ENCODE peak calls at places on chromosome 15, in five cellular contexts. S, Q, C, U and H are unnamed samples.

GRCh38 chr15:64901914-64902313 is 9.8 kb upstream of the ANKDD1A start:
- DNase-seq in S (no peak), Q (no peak), C (no peak), U (no peak), H (no peak)

GRCh38 chr15:89139613-89140499 is 51.6 kb downstream of the ABHD2 start:
- DNase-seq in S (peak; percentile 41), Q (no peak), C (no peak), U (peak; percentile 43), H (no peak)

GRCh38 chr15:82810863-82811421 is 1.5 kb downstream of the WHAMM start:
- DNase-seq in S (no peak), Q (no peak), C (no peak), U (no peak), H (no peak)

GRCh38 chr15:95448531-95449210 is 881.8 kb upstream of the NR2F2 start:
- DNase-seq in S (no peak), Q (no peak), C (no peak), U (peak; percentile 24), H (no peak)

GRCh38 chr15:98547741-98548166 is 100.6 kb upstream of the IGF1R start:
- DNase-seq in S (peak; percentile 33), Q (peak; percentile 78), C (no peak), U (peak; percentile 6), H (no peak)

GRCh38 chr15:99931703-99932603 is 198.7 kb upstream of the LYSMD4 start:
- DNase-seq in S (no peak), Q (no peak), C (no peak), U (no peak), H (no peak)

GRCh38 chr15:80188293-80188692 is 35.5 kb downstream of the FAH start:
- DNase-seq in S (no peak), Q (no peak), C (no peak), U (no peak), H (no peak)

GRCh38 chr15:99014803-99015676 is 7.4 kb upstream of the PGPEP1L start:
- DNase-seq in S (no peak), Q (peak; percentile 80), C (peak; percentile 85), U (peak; percentile 43), H (no peak)

GRCh38 chr15:39453500-39454073 is 127.3 kb upstream of the THBS1 start:
- DNase-seq in S (no peak), Q (no peak), C (no peak), U (no peak), H (no peak)

GRCh38 chr15:34282384-34282783 is 55.2 kb downstream of the SLC12A6 start:
- DNase-seq in S (no peak), Q (no peak), C (no peak), U (no peak), H (no peak)

GRCh38 chr15:49675051-49675450 is 54.2 kb downstream of the DTWD1 start:
- DNase-seq in S (no peak), Q (no peak), C (no peak), U (peak; percentile 65), H (no peak)

DNA sequence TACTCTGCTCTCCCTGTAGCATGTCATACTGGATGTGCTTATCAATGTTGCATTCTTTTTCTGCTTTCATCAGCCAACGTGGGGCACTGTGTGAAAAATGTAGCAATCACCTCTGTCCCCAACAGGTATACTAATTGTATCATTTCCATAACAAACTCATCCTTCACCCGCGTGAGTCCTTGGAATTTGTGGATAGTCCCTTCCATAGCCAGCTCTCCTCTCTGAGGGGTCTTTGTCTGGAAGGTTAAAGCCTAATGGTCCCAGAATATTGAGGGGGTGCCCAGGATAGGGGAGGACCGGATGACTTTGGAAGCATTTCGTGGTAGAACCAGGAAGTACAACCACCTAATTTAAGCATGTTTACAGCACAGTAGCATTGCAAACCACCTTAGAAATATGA is 124.6 kb downstream of the FOXB1 start:
- DNase-seq in S (no peak), Q (no peak), C (no peak), U (no peak), H (no peak)
- H3K27ac ChIP-seq in S (no peak overlapping the region), Q (no peak overlapping the region), C (no peak overlapping the region), U (no peak overlapping the region), H (no peak overlapping the region)

DNA sequence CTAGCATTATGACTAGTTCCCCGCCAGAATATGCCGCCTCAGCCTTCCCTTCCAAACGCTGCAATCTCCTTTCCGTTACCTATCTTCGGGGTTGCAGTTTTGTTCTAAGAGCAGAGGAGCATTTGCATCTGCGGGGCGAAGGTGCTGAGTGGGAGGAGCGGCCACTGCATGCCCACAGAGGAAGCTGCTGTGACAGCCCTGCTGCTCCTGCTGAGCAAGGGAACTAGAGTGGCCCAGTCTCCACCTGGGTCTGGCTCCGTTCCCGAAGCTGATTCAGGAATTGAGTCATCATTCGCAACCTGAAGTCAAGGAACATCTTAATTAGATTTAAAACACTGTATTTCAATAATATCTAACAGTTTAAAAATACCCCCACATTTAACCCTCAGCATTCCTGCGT is 98.2 kb upstream of the TJP1 start:
- DNase-seq in S (no peak), Q (no peak), C (no peak), U (no peak), H (no peak)
- H3K27ac ChIP-seq in S (no peak overlapping the region), Q (no peak overlapping the region), C (no peak overlapping the region), U (no peak overlapping the region), H (peak overlapping the region; percentile 87)

DNA sequence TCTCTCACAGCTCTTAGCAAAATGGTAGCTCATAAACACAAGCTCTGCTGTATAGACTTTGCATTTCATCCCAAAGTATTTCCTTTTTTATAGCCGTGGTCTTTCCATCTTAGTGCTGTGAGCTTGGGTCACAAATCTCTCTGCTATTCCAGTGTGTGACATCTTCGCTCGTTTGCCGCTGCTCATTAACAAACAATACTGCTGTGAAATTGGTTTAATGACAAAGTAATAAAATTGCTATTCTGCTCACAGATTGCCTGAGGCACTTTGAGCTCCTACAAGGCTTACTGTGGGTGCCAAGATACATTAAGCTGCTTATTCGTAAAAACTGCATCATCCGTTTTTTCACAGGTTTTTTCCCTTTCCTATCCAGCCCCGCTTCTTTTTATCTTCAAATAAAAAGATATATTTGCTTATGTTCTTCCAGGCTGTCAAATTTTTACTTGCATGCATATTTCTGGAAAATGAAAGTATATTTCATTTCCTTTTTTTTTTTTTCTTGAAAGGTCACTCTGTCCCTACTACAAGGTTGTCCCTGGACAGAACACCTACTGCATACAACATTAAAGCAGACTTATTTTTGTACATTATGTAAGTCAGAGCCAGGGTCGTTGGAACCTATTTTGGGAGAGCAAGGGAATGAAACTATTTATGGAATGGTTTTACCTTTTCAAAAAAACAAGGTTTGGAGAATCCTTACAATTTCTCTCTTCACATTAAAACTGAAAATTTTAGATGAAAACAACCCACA is 174.5 kb downstream of the MEIS2 start:
- DNase-seq in S (no peak), Q (no peak), C (no peak), U (no peak), H (no peak)
- H3K27ac ChIP-seq in S (no peak overlapping the region), Q (peak overlapping the region; percentile 58), C (no peak overlapping the region), U (no peak overlapping the region), H (peak overlapping the region; percentile 29)

GRCh38 chr15:75508741-75509532 is 57.4 kb upstream of the SIN3A start:
- DNase-seq in S (peak; percentile 44), Q (no peak), C (no peak), U (peak; percentile 29), H (no peak)
- H3K27ac ChIP-seq in S (no peak overlapping the region), Q (no peak overlapping the region), C (no peak overlapping the region), U (no peak overlapping the region), H (no peak overlapping the region)

GRCh38 chr15:45091581-45091980 is 22.4 kb downstream of the DUOX2 start:
- DNase-seq in S (no peak), Q (no peak), C (no peak), U (no peak), H (no peak)

GRCh38 chr15:45091161-45091560 is 22.8 kb downstream of the DUOX2 start:
- DNase-seq in S (no peak), Q (no peak), C (no peak), U (peak; percentile 12), H (no peak)

GRCh38 chr15:45089712-45090373 is 24.1 kb downstream of the DUOX2 start:
- DNase-seq in S (no peak), Q (no peak), C (no peak), U (no peak), H (no peak)

GRCh38 chr15:45087513-45087912 is 26.5 kb downstream of the DUOX2 start:
- DNase-seq in S (no peak), Q (no peak), C (no peak), U (no peak), H (no peak)

DNA sequence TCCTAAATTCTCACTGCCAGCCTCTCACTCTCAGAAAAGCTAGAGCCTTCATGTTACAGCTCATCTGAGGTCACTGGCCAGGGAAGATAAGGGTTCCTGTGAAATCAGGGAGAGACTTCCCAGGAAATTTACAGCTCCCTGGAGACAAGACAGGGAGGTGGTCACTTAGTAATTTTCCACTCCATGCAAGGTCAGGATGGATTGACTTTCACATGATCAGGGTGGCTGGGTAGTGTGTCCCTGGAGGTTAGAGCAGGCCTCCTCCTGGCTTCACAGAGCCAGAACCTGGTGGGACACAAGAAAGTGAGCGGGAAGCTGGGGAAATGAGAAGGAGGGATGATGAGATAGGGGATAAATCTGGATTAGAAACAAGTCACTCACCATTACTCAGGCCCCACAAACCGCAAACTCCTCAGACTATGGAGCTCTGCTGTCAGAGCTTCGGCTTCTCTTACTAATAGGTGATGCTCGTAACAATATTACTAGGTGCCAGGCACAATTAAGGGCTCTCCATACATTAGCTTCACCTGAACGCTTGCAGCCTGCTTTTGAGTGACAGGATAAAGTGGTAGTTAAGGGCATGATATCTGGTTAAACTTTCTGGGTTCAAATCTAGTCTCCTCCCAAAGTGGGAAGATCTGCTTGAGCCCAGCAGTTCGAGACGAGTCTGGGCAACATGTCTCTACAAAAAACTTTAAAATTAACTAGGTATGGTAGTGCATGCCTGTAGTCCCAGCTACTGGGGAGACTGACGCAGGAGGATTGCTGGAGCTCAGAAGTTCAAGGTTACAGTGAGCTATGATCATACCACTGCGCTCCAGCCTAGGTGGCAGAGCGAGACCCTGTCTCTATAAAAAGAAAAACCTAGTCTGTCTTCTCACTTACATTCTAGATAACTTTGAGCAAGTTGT is 24.9 kb downstream of the DUOX2 start:
- DNase-seq in S (no peak), Q (no peak), C (no peak), U (no peak), H (no peak)
- H3K27ac ChIP-seq in S (no peak overlapping the region), Q (no peak overlapping the region), C (no peak overlapping the region), U (no peak overlapping the region), H (no peak overlapping the region)

GRCh38 chr15:90845201-90845949 is 23.0 kb upstream of the FURIN start:
- DNase-seq in S (no peak), Q (no peak), C (no peak), U (peak; percentile 81), H (no peak)
- H3K27ac ChIP-seq in S (no peak overlapping the region), Q (peak overlapping the region; percentile 54), C (no peak overlapping the region), U (peak overlapping the region; percentile 49), H (no peak overlapping the region)

GRCh38 chr15:29676961-29677402 is 145.3 kb downstream of the TJP1 start:
- DNase-seq in S (no peak), Q (no peak), C (no peak), U (peak; percentile 58), H (no peak)
- H3K27ac ChIP-seq in S (no peak overlapping the region), Q (no peak overlapping the region), C (no peak overlapping the region), U (peak overlapping the region; percentile 23), H (no peak overlapping the region)